ENCODE peak calls at places on chromosomes 13 and 19, in seven cellular contexts. C, P, K, A, W, U and R are unnamed samples.

GRCh38 chr13:33279898-33280549 is 5.5 kb downstream of the STARD13 start:
- DNase-seq in A (no peak), P (peak), C (no peak), U (no peak), W (no peak), K (peak), R (no peak)

GRCh38 chr19:32166238-32166637 is 179.2 kb upstream of the ZNF507 start:
- DNase-seq in U (no peak), W (peak), K (no peak), P (no peak), C (no peak), A (no peak), R (no peak)

GRCh38 chr13:36418022-36418805 is 14.1 kb upstream of the CCNA1 start:
- DNase-seq in C (peak), P (peak), K (peak), U (no peak), A (no peak), W (no peak), R (no peak)

GRCh38 chr13:29858231-29858630 is 7.8 kb upstream of the UBL3 start:
- DNase-seq in U (no peak), P (peak), A (no peak), K (no peak), C (no peak), W (no peak), R (no peak)

GRCh38 chr13:22915442-22916082 is 265.2 kb upstream of the SGCG start:
- DNase-seq in W (peak), U (no peak), P (peak), A (peak), K (peak), C (no peak), R (peak)

GRCh38 chr19:16573296-16573695 is 1.1 kb upstream of the SLC35E1 start:
- DNase-seq in C (no peak), U (no peak), K (no peak), A (no peak), P (no peak), W (no peak), R (no peak)

GRCh38 chr19:16073988-16074387 is 2.3 kb upstream of the TPM4 start:
- DNase-seq in P (peak), C (peak), K (no peak), U (no peak), W (no peak), A (no peak), R (no peak)

GRCh38 chr13:22062478-22063205 is 391.8 kb downstream of the FGF9 start:
- DNase-seq in P (no peak), W (no peak), C (peak), A (peak), U (no peak), K (no peak), R (no peak)

GRCh38 chr13:73996569-73996968 is 137.6 kb downstream of the KLF12 start:
- DNase-seq in W (no peak), P (no peak), U (no peak), C (no peak), K (no peak), A (no peak), R (no peak)

GRCh38 chr19:45809643-45810159 is 5.4 kb downstream of the RSPH6A start:
- DNase-seq in W (no peak), C (peak), U (no peak), K (peak), A (no peak), P (peak), R (no peak)

GRCh38 chr19:658916-659839 is 3.8 kb downstream of the RNF126 start:
- DNase-seq in C (peak), K (no peak), A (peak), W (peak), U (no peak), P (no peak), R (no peak)

GRCh38 chr13:59016250-59016649 is 1147.5 kb downstream of the DIAPH3 start:
- DNase-seq in K (no peak), P (no peak), A (no peak), W (no peak), C (no peak), U (no peak), R (no peak)

GRCh38 chr19:50361290-50362029 is 4.0 kb downstream of the NAPSA start:
- DNase-seq in W (no peak), P (peak), U (no peak), A (no peak), K (no peak), C (peak), R (peak)

GRCh38 chr19:6364353-6364752 is 3.0 kb downstream of the CLPP start:
- DNase-seq in A (no peak), C (no peak), U (no peak), P (no peak), K (no peak), W (no peak), R (no peak)

GRCh38 chr19:50206191-50206590 is 2.8 kb downstream of the MYH14 start:
- DNase-seq in K (no peak), P (no peak), A (no peak), W (no peak), C (no peak), U (no peak), R (no peak)

GRCh38 chr19:34228762-34229161 is 25.6 kb upstream of the GARRE1 start:
- DNase-seq in P (no peak), C (no peak), A (no peak), U (no peak), K (no peak), W (no peak), R (no peak)

GRCh38 chr13:80235131-80235530 is 105.8 kb downstream of the SPRY2 start:
- DNase-seq in A (no peak), K (peak), P (no peak), U (no peak), C (no peak), W (no peak), R (no peak)